ENCODE peak calls at places on chromosomes 6 and 20, in seven cellular contexts. One of them, this sample, is unnamed.

GRCh38 chr6:124334359-124334758 is 530.7 kb downstream of the NKAIN2 start:
- DNase-seq in Right ventricle myocardium superior: no peak
- DNase-seq in T-helper 17 cell: no peak
- DNase-seq in stimulated activated CD4-positive, alpha-beta T cell treated with anti-CD3 and anti-CD28 coated beads, Interleukin-4, amount 100 ng/mL, for 24 hours: no peak
- DNase-seq in astrocyte of the spinal cord: no peak
- DNase-seq in T-helper 22 cell: no peak
- DNase-seq in ovary: no peak
- DNase-seq in this sample: no peak

GRCh38 chr6:144647406-144647964 is 362.4 kb downstream of the UTRN start:
- DNase-seq in ovary: no peak
- DNase-seq in T-helper 17 cell: no peak
- DNase-seq in astrocyte of the spinal cord: no peak
- DNase-seq in T-helper 22 cell: no peak
- DNase-seq in stimulated activated CD4-positive, alpha-beta T cell treated with anti-CD3 and anti-CD28 coated beads, Interleukin-4, amount 100 ng/mL, for 24 hours: no peak
- DNase-seq in Right ventricle myocardium superior: no peak
- DNase-seq in this sample: no peak

GRCh38 chr6:11009353-11009752 is 34.8 kb downstream of the ELOVL2 start:
- DNase-seq in ovary: no peak
- DNase-seq in Right ventricle myocardium superior: no peak
- DNase-seq in T-helper 22 cell: no peak
- DNase-seq in stimulated activated CD4-positive, alpha-beta T cell treated with anti-CD3 and anti-CD28 coated beads, Interleukin-4, amount 100 ng/mL, for 24 hours: no peak
- DNase-seq in T-helper 17 cell: no peak
- DNase-seq in astrocyte of the spinal cord: peak; percentile 9
- DNase-seq in this sample: peak; percentile 61

GRCh38 chr6:15615837-15616236 is 47.0 kb downstream of the DTNBP1 start:
- DNase-seq in T-helper 22 cell: no peak
- DNase-seq in astrocyte of the spinal cord: no peak
- DNase-seq in ovary: no peak
- DNase-seq in Right ventricle myocardium superior: no peak
- DNase-seq in stimulated activated CD4-positive, alpha-beta T cell treated with anti-CD3 and anti-CD28 coated beads, Interleukin-4, amount 100 ng/mL, for 24 hours: no peak
- DNase-seq in T-helper 17 cell: no peak
- DNase-seq in this sample: peak; percentile 40

GRCh38 chr6:34973547-34974248 is 84.6 kb downstream of the ANKS1A start:
- DNase-seq in Right ventricle myocardium superior: no peak
- DNase-seq in stimulated activated CD4-positive, alpha-beta T cell treated with anti-CD3 and anti-CD28 coated beads, Interleukin-4, amount 100 ng/mL, for 24 hours: no peak
- DNase-seq in astrocyte of the spinal cord: no peak
- DNase-seq in ovary: no peak
- DNase-seq in T-helper 17 cell: no peak
- DNase-seq in T-helper 22 cell: no peak
- DNase-seq in this sample: no peak

GRCh38 chr6:2396856-2397640 is 151.6 kb upstream of the GMDS start:
- DNase-seq in Right ventricle myocardium superior: peak; percentile 57
- DNase-seq in astrocyte of the spinal cord: peak; percentile 73
- DNase-seq in stimulated activated CD4-positive, alpha-beta T cell treated with anti-CD3 and anti-CD28 coated beads, Interleukin-4, amount 100 ng/mL, for 24 hours: no peak
- DNase-seq in T-helper 22 cell: no peak
- DNase-seq in T-helper 17 cell: no peak
- DNase-seq in ovary: no peak
- DNase-seq in this sample: peak; percentile 85

GRCh38 chr6:1703923-1704322 is 94.2 kb downstream of the FOXC1 start:
- DNase-seq in T-helper 22 cell: no peak
- DNase-seq in stimulated activated CD4-positive, alpha-beta T cell treated with anti-CD3 and anti-CD28 coated beads, Interleukin-4, amount 100 ng/mL, for 24 hours: no peak
- DNase-seq in Right ventricle myocardium superior: no peak
- DNase-seq in astrocyte of the spinal cord: no peak
- DNase-seq in ovary: no peak
- DNase-seq in T-helper 17 cell: no peak
- DNase-seq in this sample: no peak

GRCh38 chr20:23820493-23820892 is 6.0 kb downstream of the CST2 start:
- DNase-seq in ovary: no peak
- DNase-seq in Right ventricle myocardium superior: no peak
- DNase-seq in T-helper 22 cell: no peak
- DNase-seq in stimulated activated CD4-positive, alpha-beta T cell treated with anti-CD3 and anti-CD28 coated beads, Interleukin-4, amount 100 ng/mL, for 24 hours: no peak
- DNase-seq in T-helper 17 cell: no peak
- DNase-seq in astrocyte of the spinal cord: peak; percentile 35
- DNase-seq in this sample: peak; percentile 4

GRCh38 chr20:16828666-16829305 is 80.6 kb downstream of the OTOR start:
- DNase-seq in astrocyte of the spinal cord: no peak
- DNase-seq in ovary: no peak
- DNase-seq in stimulated activated CD4-positive, alpha-beta T cell treated with anti-CD3 and anti-CD28 coated beads, Interleukin-4, amount 100 ng/mL, for 24 hours: no peak
- DNase-seq in T-helper 22 cell: no peak
- DNase-seq in T-helper 17 cell: no peak
- DNase-seq in Right ventricle myocardium superior: no peak
- DNase-seq in this sample: peak; percentile 19

GRCh38 chr6:80332013-80332412 is 225.5 kb downstream of the BCKDHB start:
- DNase-seq in T-helper 22 cell: no peak
- DNase-seq in astrocyte of the spinal cord: no peak
- DNase-seq in stimulated activated CD4-positive, alpha-beta T cell treated with anti-CD3 and anti-CD28 coated beads, Interleukin-4, amount 100 ng/mL, for 24 hours: no peak
- DNase-seq in Right ventricle myocardium superior: no peak
- DNase-seq in T-helper 17 cell: no peak
- DNase-seq in ovary: no peak
- DNase-seq in this sample: no peak

GRCh38 chr20:19964289-19965263 is 52.6 kb upstream of the NAA20 start:
- DNase-seq in ovary: peak; percentile 75
- DNase-seq in T-helper 22 cell: no peak
- DNase-seq in Right ventricle myocardium superior: peak; percentile 48
- DNase-seq in stimulated activated CD4-positive, alpha-beta T cell treated with anti-CD3 and anti-CD28 coated beads, Interleukin-4, amount 100 ng/mL, for 24 hours: no peak
- DNase-seq in T-helper 17 cell: no peak
- DNase-seq in astrocyte of the spinal cord: peak; percentile 76
- DNase-seq in this sample: peak; percentile 97

GRCh38 chr20:41443667-41444066 is 77.0 kb upstream of the EMILIN3 start:
- DNase-seq in astrocyte of the spinal cord: no peak
- DNase-seq in ovary: no peak
- DNase-seq in T-helper 17 cell: no peak
- DNase-seq in stimulated activated CD4-positive, alpha-beta T cell treated with anti-CD3 and anti-CD28 coated beads, Interleukin-4, amount 100 ng/mL, for 24 hours: no peak
- DNase-seq in T-helper 22 cell: no peak
- DNase-seq in Right ventricle myocardium superior: no peak
- DNase-seq in this sample: no peak

GRCh38 chr6:1670711-1671462 is 61.2 kb downstream of the FOXC1 start:
- DNase-seq in T-helper 17 cell: no peak
- DNase-seq in stimulated activated CD4-positive, alpha-beta T cell treated with anti-CD3 and anti-CD28 coated beads, Interleukin-4, amount 100 ng/mL, for 24 hours: no peak
- DNase-seq in T-helper 22 cell: no peak
- DNase-seq in ovary: no peak
- DNase-seq in astrocyte of the spinal cord: peak; percentile 53
- DNase-seq in Right ventricle myocardium superior: no peak
- DNase-seq in this sample: peak; percentile 69

GRCh38 chr20:58959652-58960051 is 21.4 kb upstream of the NELFCD start:
- DNase-seq in T-helper 22 cell: no peak
- DNase-seq in T-helper 17 cell: no peak
- DNase-seq in stimulated activated CD4-positive, alpha-beta T cell treated with anti-CD3 and anti-CD28 coated beads, Interleukin-4, amount 100 ng/mL, for 24 hours: no peak
- DNase-seq in astrocyte of the spinal cord: no peak
- DNase-seq in Right ventricle myocardium superior: no peak
- DNase-seq in ovary: no peak
- DNase-seq in this sample: no peak

GRCh38 chr20:34703061-34703572 is 1.0 kb upstream of the TP53INP2 start:
- DNase-seq in stimulated activated CD4-positive, alpha-beta T cell treated with anti-CD3 and anti-CD28 coated beads, Interleukin-4, amount 100 ng/mL, for 24 hours: no peak
- DNase-seq in T-helper 17 cell: no peak
- DNase-seq in T-helper 22 cell: no peak
- DNase-seq in ovary: no peak
- DNase-seq in astrocyte of the spinal cord: no peak
- DNase-seq in Right ventricle myocardium superior: no peak
- DNase-seq in this sample: no peak

GRCh38 chr20:62745959-62746288 is 37.3 kb downstream of the NTSR1 start:
- DNase-seq in T-helper 17 cell: peak; percentile 6
- DNase-seq in Right ventricle myocardium superior: peak; percentile 27
- DNase-seq in stimulated activated CD4-positive, alpha-beta T cell treated with anti-CD3 and anti-CD28 coated beads, Interleukin-4, amount 100 ng/mL, for 24 hours: no peak
- DNase-seq in ovary: no peak
- DNase-seq in astrocyte of the spinal cord: no peak
- DNase-seq in T-helper 22 cell: no peak
- DNase-seq in this sample: no peak

GRCh38 chr6:4169028-4169789 is 33.8 kb upstream of the ECI2 start:
- DNase-seq in T-helper 22 cell: no peak
- DNase-seq in stimulated activated CD4-positive, alpha-beta T cell treated with anti-CD3 and anti-CD28 coated beads, Interleukin-4, amount 100 ng/mL, for 24 hours: no peak
- DNase-seq in Right ventricle myocardium superior: no peak
- DNase-seq in ovary: no peak
- DNase-seq in T-helper 17 cell: no peak
- DNase-seq in astrocyte of the spinal cord: peak; percentile 48
- DNase-seq in this sample: peak; percentile 42

GRCh38 chr6:18216411-18216810 is 47.9 kb downstream of the DEK start:
- DNase-seq in T-helper 17 cell: no peak
- DNase-seq in astrocyte of the spinal cord: peak; percentile 73
- DNase-seq in T-helper 22 cell: no peak
- DNase-seq in Right ventricle myocardium superior: no peak
- DNase-seq in stimulated activated CD4-positive, alpha-beta T cell treated with anti-CD3 and anti-CD28 coated beads, Interleukin-4, amount 100 ng/mL, for 24 hours: no peak
- DNase-seq in ovary: no peak
- DNase-seq in this sample: peak; percentile 80

GRCh38 chr6:168132531-168133184 is 53.6 kb upstream of the FRMD1 start:
- DNase-seq in ovary: peak; percentile 45
- DNase-seq in Right ventricle myocardium superior: peak; percentile 78
- DNase-seq in T-helper 17 cell: no peak
- DNase-seq in T-helper 22 cell: no peak
- DNase-seq in astrocyte of the spinal cord: peak; percentile 63
- DNase-seq in stimulated activated CD4-positive, alpha-beta T cell treated with anti-CD3 and anti-CD28 coated beads, Interleukin-4, amount 100 ng/mL, for 24 hours: peak; percentile 1
- DNase-seq in this sample: peak; percentile 80

GRCh38 chr6:157830354-157831017 is 7.4 kb downstream of the SNX9 start:
- DNase-seq in Right ventricle myocardium superior: no peak
- DNase-seq in astrocyte of the spinal cord: peak; percentile 41
- DNase-seq in stimulated activated CD4-positive, alpha-beta T cell treated with anti-CD3 and anti-CD28 coated beads, Interleukin-4, amount 100 ng/mL, for 24 hours: no peak
- DNase-seq in T-helper 22 cell: no peak
- DNase-seq in T-helper 17 cell: no peak
- DNase-seq in ovary: no peak
- DNase-seq in this sample: no peak

GRCh38 chr6:107655245-107655644 is 165.3 kb downstream of the SOBP start:
- DNase-seq in ovary: no peak
- DNase-seq in Right ventricle myocardium superior: no peak
- DNase-seq in stimulated activated CD4-positive, alpha-beta T cell treated with anti-CD3 and anti-CD28 coated beads, Interleukin-4, amount 100 ng/mL, for 24 hours: no peak
- DNase-seq in T-helper 22 cell: no peak
- DNase-seq in astrocyte of the spinal cord: no peak
- DNase-seq in T-helper 17 cell: no peak
- DNase-seq in this sample: no peak

GRCh38 chr6:13375360-13375878 is 47.1 kb upstream of the TBC1D7 start:
- DNase-seq in ovary: no peak
- DNase-seq in T-helper 22 cell: no peak
- DNase-seq in T-helper 17 cell: no peak
- DNase-seq in Right ventricle myocardium superior: no peak
- DNase-seq in astrocyte of the spinal cord: no peak
- DNase-seq in stimulated activated CD4-positive, alpha-beta T cell treated with anti-CD3 and anti-CD28 coated beads, Interleukin-4, amount 100 ng/mL, for 24 hours: peak; percentile 54
- DNase-seq in this sample: no peak